ENCODE peak calls at places on chromosomes 11 and 22, in five cellular contexts. I, W, X, V and Z are unnamed samples.
A peak's percentile ranks its signal among the peaks of the same experiment; 100 is the strongest.

GRCh38 chr11:11884774-11885481 is 43.2 kb downstream of the USP47 start:
- DNase-seq in X (no peak), I (no peak), W (no peak), V (no peak), Z (no peak)

GRCh38 chr22:33467718-33468117 is 409.5 kb upstream of the SYN3 start:
- DNase-seq in V (no peak), I (no peak), W (no peak), X (no peak), Z (no peak)

GRCh38 chr11:113023228-113023627 is 62.0 kb downstream of the NCAM1 start:
- DNase-seq in I (no peak), X (no peak), W (no peak), V (no peak), Z (no peak)

GRCh38 chr11:67282155-67282875 is 6.8 kb upstream of the ANKRD13D start:
- DNase-seq in V (no peak), W (peak; percentile 36), I (peak; percentile 39), X (peak; percentile 60), Z (no peak)

GRCh38 chr11:68213135-68213515 is at the start of gene KMT5B:
- DNase-seq in I (peak; percentile 77), V (no peak), X (no peak), W (peak; percentile 84), Z (peak; percentile 68)

GRCh38 chr22:46578824-46579561 is 41.2 kb upstream of the GRAMD4 start:
- DNase-seq in W (no peak), I (peak; percentile 76), V (no peak), X (peak; percentile 69), Z (peak; percentile 73)

GRCh38 chr11:60315866-60316265 is 11.2 kb upstream of the MS4A6E start:
- DNase-seq in X (no peak), W (no peak), V (no peak), I (no peak), Z (no peak)

GRCh38 chr11:20065040-20065805 is 95.1 kb downstream of the DBX1 start:
- DNase-seq in X (no peak), W (no peak), V (no peak), I (no peak), Z (no peak)

GRCh38 chr22:44200855-44201550 is 20.3 kb downstream of the PARVG start:
- DNase-seq in X (no peak), W (no peak), I (peak; percentile 43), V (no peak), Z (no peak)

GRCh38 chr22:49810363-49811013 is 17.2 kb downstream of the BRD1 start:
- DNase-seq in I (no peak), X (no peak), W (no peak), V (no peak), Z (no peak)

GRCh38 chr22:44366372-44367310 is 53.9 kb upstream of the SHISAL1 start:
- DNase-seq in V (no peak), I (peak; percentile 33), W (peak; percentile 37), X (peak; percentile 57), Z (peak; percentile 27)

GRCh38 chr11:110086892-110087309 is 6.3 kb upstream of the ZC3H12C start:
- DNase-seq in W (no peak), X (no peak), V (no peak), I (no peak), Z (no peak)

GRCh38 chr11:6608726-6609501 is 3.1 kb downstream of the TAF10 start:
- DNase-seq in X (no peak), W (no peak), I (no peak), V (no peak), Z (no peak)

GRCh38 chr22:48678171-48679135 is 1149.2 kb downstream of the BRD1 start:
- DNase-seq in I (no peak), X (no peak), W (no peak), V (no peak), Z (no peak)

GRCh38 chr22:50160947-50161346 is 9.6 kb upstream of the PANX2 start:
- DNase-seq in W (no peak), I (no peak), X (no peak), V (no peak), Z (no peak)

GRCh38 chr11:118928870-118929495 is 3.3 kb upstream of the BCL9L start:
- DNase-seq in X (peak; percentile 86), W (peak; percentile 81), V (no peak), I (no peak), Z (peak; percentile 82)

GRCh38 chr22:47783433-47784366 is 1021.2 kb downstream of the TBC1D22A start:
- DNase-seq in V (no peak), W (no peak), X (no peak), I (no peak), Z (no peak)

GRCh38 chr22:30276041-30276440 is 9.4 kb upstream of the OSM start:
- DNase-seq in W (no peak), V (no peak), I (no peak), X (no peak), Z (no peak)

GRCh38 chr11:101748572-101748971 is 164.8 kb upstream of the TRPC6 start:
- DNase-seq in I (no peak), W (no peak), X (no peak), V (no peak), Z (no peak)

GRCh38 chr11:60691636-60692035 is 7.8 kb upstream of the MS4A8 start:
- DNase-seq in V (no peak), I (no peak), X (no peak), W (no peak), Z (no peak)

GRCh38 chr11:3995949-3996554 is 98.5 kb upstream of the RRM1 start:
- DNase-seq in X (no peak), I (no peak), V (no peak), W (no peak), Z (no peak)

GRCh38 chr22:21450320-21450831 is 16.8 kb upstream of the TMEM191C start:
- DNase-seq in V (no peak), I (no peak), X (peak; percentile 52), W (peak; percentile 26), Z (no peak)

GRCh38 chr22:19290400-19291217 is 910 bp downstream of the CLTCL1 start:
- DNase-seq in I (no peak), W (no peak), X (no peak), V (no peak), Z (peak; percentile 27)

GRCh38 chr22:26461188-26461810 is 22.3 kb downstream of the HPS4 start:
- DNase-seq in I (peak; percentile 70), V (peak; percentile 46), W (peak; percentile 59), X (no peak), Z (peak; percentile 32)

GRCh38 chr22:47123006-47123826 is 360.8 kb downstream of the TBC1D22A start:
- DNase-seq in W (peak; percentile 3), I (peak; percentile 26), X (peak; percentile 54), V (no peak), Z (no peak)

GRCh38 chr22:33561149-33561807 is 359.0 kb downstream of the LARGE1 start:
- DNase-seq in X (no peak), I (no peak), V (no peak), W (no peak), Z (no peak)

GRCh38 chr11:30560345-30561106 is 25.6 kb downstream of the MPPED2 start:
- DNase-seq in W (no peak), X (no peak), I (no peak), V (no peak), Z (no peak)

GRCh38 chr11:46238078-46238966 is 39.1 kb upstream of the CREB3L1 start:
- DNase-seq in V (peak; percentile 60), W (peak; percentile 92), I (peak; percentile 69), X (peak; percentile 77), Z (peak; percentile 83)

GRCh38 chr22:35037089-35037488 is 28.9 kb upstream of the ISX start:
- DNase-seq in X (no peak), I (no peak), W (no peak), V (no peak), Z (no peak)

GRCh38 chr11:36425593-36426206 is 84.4 kb downstream of the TRAF6 start:
- DNase-seq in V (no peak), X (no peak), W (no peak), I (no peak), Z (no peak)

GRCh38 chr11:27215471-27216267 is 147.3 kb downstream of the CCDC34 start:
- DNase-seq in I (no peak), X (no peak), V (no peak), W (peak; percentile 63), Z (peak; percentile 42)

GRCh38 chr22:26890870-26891269 is 233.5 kb downstream of the MIAT start:
- DNase-seq in I (no peak), V (no peak), X (no peak), W (no peak), Z (no peak)

GRCh38 chr11:104705475-104706195 is 192.6 kb downstream of the CASP12 start:
- DNase-seq in I (no peak), V (no peak), X (no peak), W (no peak), Z (peak; percentile 25)
- H3K4me3 ChIP-seq in I (peak overlapping the region; percentile 15), V (no peak overlapping the region), X (no peak overlapping the region), W (no peak overlapping the region), Z (no peak overlapping the region)

GRCh38 chr11:65894034-65894591 is 3.6 kb downstream of the CCDC85B start:
- DNase-seq in X (no peak), W (no peak), I (no peak), V (no peak), Z (peak; percentile 77)

GRCh38 chr11:65897020-65897471 is 3.1 kb downstream of the FOSL1 start:
- DNase-seq in W (no peak), I (no peak), V (no peak), X (no peak), Z (no peak)

GRCh38 chr11:65896009-65896999 is 3.9 kb downstream of the FOSL1 start:
- DNase-seq in I (no peak), W (no peak), V (no peak), X (no peak), Z (peak; percentile 51)

GRCh38 chr11:65892661-65893317 is 2.3 kb downstream of the CCDC85B start:
- DNase-seq in W (no peak), V (no peak), X (no peak), I (no peak), Z (peak; percentile 35)

GRCh38 chr11:65895482-65895981 is 4.7 kb downstream of the FOSL1 start:
- DNase-seq in X (no peak), W (no peak), I (no peak), V (no peak), Z (no peak)
- TF ChIP-seq POLR2A in X (no peak), W (no peak), I (no peak), V (no peak), Z (no peak)

GRCh38 chr11:2867722-2868548 is 17.6 kb downstream of the CDKN1C start:
- DNase-seq in I (no peak), X (no peak), W (no peak), V (no peak), Z (no peak)
- H3K4me3 ChIP-seq in I (no peak overlapping the region), X (no peak overlapping the region), W (no peak overlapping the region), V (no peak overlapping the region), Z (peak overlapping the region; percentile 47)

GRCh38 chr22:36778020-36778419 is 2.1 kb upstream of the IFT27 start:
- DNase-seq in X (no peak), W (no peak), I (no peak), V (no peak), Z (no peak)

GRCh38 chr22:36775966-36776669 is at the start of gene IFT27:
- DNase-seq in W (peak; percentile 97), V (peak; percentile 97), X (peak; percentile 99), I (peak; percentile 94), Z (peak; percentile 96)

GRCh38 chr22:36773935-36774334 is 2.0 kb downstream of the IFT27 start:
- DNase-seq in V (peak; percentile 35), W (no peak), X (no peak), I (no peak), Z (no peak)

GRCh38 chr22:36776722-36777121 is 803 bp upstream of the IFT27 start:
- DNase-seq in I (no peak), W (no peak), X (no peak), V (no peak), Z (no peak)

DNA sequence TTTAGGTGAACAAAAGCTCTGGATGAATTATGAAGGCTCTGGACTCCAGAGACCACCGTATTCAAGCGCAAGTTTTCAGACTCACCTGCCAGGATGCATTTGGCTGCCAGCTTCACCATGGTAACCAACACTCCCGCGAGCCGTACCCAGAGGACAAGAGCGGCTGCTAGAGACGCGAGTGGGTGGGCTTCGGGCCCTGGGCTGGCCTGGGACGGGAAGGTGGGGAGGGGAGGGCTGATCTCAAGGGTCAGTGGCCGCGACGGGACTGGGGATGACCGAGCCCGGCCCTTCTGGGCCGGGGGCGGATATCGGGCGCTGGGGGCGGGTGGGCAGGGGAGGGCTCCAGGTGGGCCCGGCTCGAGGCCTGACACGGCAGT is 342 bp downstream of the IFT27 start:
- DNase-seq in W (peak; percentile 66), I (no peak), X (peak; percentile 79), V (no peak), Z (no peak)
- TF ChIP-seq POLR2A in W (no peak), I (no peak), X (no peak), V (no peak), Z (no peak)